ENCODE peak calls at places on chromosomes 6 and 20, in four cellular contexts. T is upper lobe of right lung, B is omental fat pad, G is occipital lobe. S is an unnamed sample.

GRCh38 chr6:26457407-26457795 is 354 bp upstream of the BTN2A1 start:
- DNase-seq in G (peak; percentile 67), T (no peak), B (no peak), S (no peak)

GRCh38 chr20:12984069-12984765 is 24.6 kb upstream of the SPTLC3 start:
- DNase-seq in G (no peak), B (no peak), T (no peak), S (no peak)

GRCh38 chr6:52697903-52698302 is 27.0 kb downstream of the TMEM14A start:
- DNase-seq in T (no peak), G (no peak), B (no peak), S (no peak)

GRCh38 chr20:46305331-46305972 is 2.8 kb downstream of the CDH22 start:
- DNase-seq in T (no peak), G (no peak), B (no peak), S (no peak)

GRCh38 chr20:43442310-43442880 is 15.3 kb upstream of the SRSF6 start:
- DNase-seq in T (no peak), G (no peak), B (no peak), S (no peak)

GRCh38 chr20:3749689-3750639 is 17.5 kb downstream of the HSPA12B start:
- DNase-seq in G (no peak), B (no peak), T (no peak), S (peak; percentile 63)

GRCh38 chr6:144804246-144804790 is 519.2 kb downstream of the UTRN start:
- DNase-seq in T (no peak), B (no peak), G (no peak), S (no peak)

GRCh38 chr6:145551164-145551563 is 184.2 kb downstream of the EPM2A start:
- DNase-seq in G (no peak), B (no peak), T (no peak), S (no peak)

GRCh38 chr20:62301773-62302340 is 940 bp upstream of the ADRM1 start:
- DNase-seq in G (peak; percentile 82), B (peak; percentile 78), T (peak; percentile 95), S (peak; percentile 96)

GRCh38 chr6:132198040-132198439 is 203.2 kb downstream of the MOXD1 start:
- DNase-seq in G (no peak), T (no peak), B (no peak), S (no peak)

GRCh38 chr6:110543106-110543505 is 66.7 kb upstream of the SLC22A16 start:
- DNase-seq in G (no peak), B (no peak), T (no peak), S (no peak)

GRCh38 chr6:1409774-1410465 is 20.5 kb downstream of the FOXF2 start:
- DNase-seq in G (no peak), B (no peak), T (no peak), S (no peak)

GRCh38 chr6:46612645-46613044 is 40.0 kb downstream of the CYP39A1 start:
- DNase-seq in B (no peak), G (no peak), T (no peak), S (no peak)

GRCh38 chr20:58431134-58431533 is 42.1 kb downstream of the VAPB start:
- DNase-seq in B (no peak), T (no peak), G (no peak), S (no peak)

GRCh38 chr6:90393232-90393884 is 96.7 kb upstream of the BACH2 start:
- DNase-seq in G (peak; percentile 13), T (no peak), B (peak; percentile 52), S (no peak)

GRCh38 chr6:28643017-28643740 is 117.5 kb downstream of the GPX5 start:
- DNase-seq in T (no peak), G (no peak), B (no peak), S (no peak)

GRCh38 chr6:148419430-148419829 is 76.8 kb downstream of the SASH1 start:
- DNase-seq in G (no peak), B (no peak), T (no peak), S (no peak)

GRCh38 chr6:153092082-153093013 is 38.7 kb downstream of the RGS17 start:
- DNase-seq in G (no peak), B (no peak), T (no peak), S (no peak)

GRCh38 chr6:37188962-37189510 is 19.1 kb downstream of the PIM1 start:
- DNase-seq in B (no peak), T (no peak), G (no peak), S (no peak)

GRCh38 chr6:102549221-102549874 is 1155.8 kb downstream of the GRIK2 start:
- DNase-seq in T (no peak), B (no peak), G (no peak), S (no peak)

GRCh38 chr6:40948598-40948997 is 90.4 kb downstream of the UNC5CL start:
- DNase-seq in G (no peak), B (no peak), T (no peak), S (no peak)

GRCh38 chr6:157034433-157035230 is 257.5 kb downstream of the ARID1B start:
- DNase-seq in T (no peak), B (no peak), G (no peak), S (no peak)